ENCODE peak calls at places on chromosomes 16 and 17, in four cellular contexts. One of them, this sample, is unnamed.

GRCh38 chr16:81587626-81588160 is 143.1 kb downstream of the CMIP start:
- DNase-seq in HepG2: no peak
- DNase-seq in GM12878: no peak
- DNase-seq in K562: no peak
- DNase-seq in this sample: no peak

GRCh38 chr17:13865650-13866049 is 203.7 kb upstream of the COX10 start:
- DNase-seq in HepG2: no peak
- DNase-seq in GM12878: no peak
- DNase-seq in K562: no peak
- DNase-seq in this sample: no peak

GRCh38 chr17:13646411-13646810 is 44.7 kb upstream of the HS3ST3A1 start:
- DNase-seq in HepG2: no peak
- DNase-seq in GM12878: no peak
- DNase-seq in K562: no peak
- DNase-seq in this sample: no peak

GRCh38 chr17:6853764-6854442 is 22.4 kb upstream of the TEKT1 start:
- DNase-seq in HepG2: peak
- DNase-seq in GM12878: no peak
- DNase-seq in K562: no peak
- DNase-seq in this sample: no peak

GRCh38 chr17:19401321-19402010 is 9.6 kb upstream of the RNF112 start:
- DNase-seq in HepG2: no peak
- DNase-seq in GM12878: no peak
- DNase-seq in K562: no peak
- DNase-seq in this sample: no peak

GRCh38 chr16:88781140-88782077 is 3.6 kb downstream of the PIEZO1 start:
- DNase-seq in HepG2: no peak
- DNase-seq in GM12878: no peak
- DNase-seq in K562: no peak
- DNase-seq in this sample: no peak

GRCh38 chr17:49554694-49555494 is 20.8 kb upstream of the NXPH3 start:
- DNase-seq in HepG2: no peak
- DNase-seq in GM12878: no peak
- DNase-seq in K562: no peak
- DNase-seq in this sample: no peak

GRCh38 chr16:66606000-66606751 is 1.7 kb downstream of the CMTM3 start:
- DNase-seq in HepG2: no peak
- DNase-seq in GM12878: no peak
- DNase-seq in K562: no peak
- DNase-seq in this sample: no peak

GRCh38 chr17:21355586-21355985 is 20.6 kb upstream of the KCNJ12 start:
- DNase-seq in HepG2: no peak
- DNase-seq in GM12878: no peak
- DNase-seq in K562: no peak
- DNase-seq in this sample: no peak

GRCh38 chr17:28366605-28367004 is 1.6 kb upstream of the SEBOX start:
- DNase-seq in HepG2: no peak
- DNase-seq in GM12878: no peak
- DNase-seq in K562: peak
- DNase-seq in this sample: no peak

GRCh38 chr17:38925263-38925995 is at the start of gene LASP1NB:
- DNase-seq in HepG2: no peak
- DNase-seq in GM12878: no peak
- DNase-seq in K562: no peak
- DNase-seq in this sample: no peak

GRCh38 chr16:28873543-28874201 is 4.6 kb upstream of the ATP2A1 start:
- DNase-seq in HepG2: no peak
- DNase-seq in GM12878: no peak
- DNase-seq in K562: peak
- DNase-seq in this sample: peak

DNA sequence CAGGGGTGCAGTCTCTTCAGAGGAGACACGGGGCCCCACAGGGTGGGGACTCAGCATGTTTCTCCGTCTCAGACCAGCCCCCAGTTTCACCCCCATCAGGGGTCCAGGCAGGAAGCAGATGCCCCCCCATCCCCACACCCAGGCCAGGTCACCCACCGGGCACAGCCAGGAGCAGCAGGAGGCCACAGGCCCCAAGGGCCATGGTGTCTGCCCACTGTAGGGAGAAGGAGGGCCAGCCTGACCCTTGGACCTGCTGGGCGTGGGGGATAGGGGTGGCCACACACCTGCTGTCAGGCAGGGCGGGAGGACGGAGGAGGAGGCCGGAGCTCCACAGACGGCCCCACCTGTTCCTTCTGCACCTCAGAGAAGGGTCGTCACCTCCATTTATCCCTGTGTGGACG is at the start of gene TPSG1:
- DNase-seq in HepG2: no peak
- DNase-seq in GM12878: no peak
- DNase-seq in K562: no peak
- DNase-seq in this sample: no peak
- TF ChIP-seq SP1 in HepG2: no peak
- TF ChIP-seq SP1 in GM12878: no peak
- TF ChIP-seq SP1 in K562: no peak
- TF ChIP-seq SP1 in this sample: no peak

GRCh38 chr17:81030726-81031570 is 4.0 kb upstream of the BAIAP2 start:
- DNase-seq in HepG2: peak
- DNase-seq in GM12878: no peak
- DNase-seq in K562: no peak
- DNase-seq in this sample: no peak
- TF ChIP-seq TARDBP in HepG2: no peak
- TF ChIP-seq TARDBP in GM12878: no peak
- TF ChIP-seq TARDBP in K562: no peak
- TF ChIP-seq TARDBP in this sample: no peak

GRCh38 chr17:82004485-82005455 is 17.9 kb downstream of the CENPX start:
- DNase-seq in HepG2: no peak
- DNase-seq in GM12878: no peak
- DNase-seq in K562: no peak
- DNase-seq in this sample: no peak

GRCh38 chr17:82000803-82001649 is 21.7 kb downstream of the CENPX start:
- DNase-seq in HepG2: no peak
- DNase-seq in GM12878: no peak
- DNase-seq in K562: no peak
- DNase-seq in this sample: no peak

GRCh38 chr17:82005701-82006348 is 16.9 kb downstream of the CENPX start:
- DNase-seq in HepG2: no peak
- DNase-seq in GM12878: no peak
- DNase-seq in K562: no peak
- DNase-seq in this sample: no peak

GRCh38 chr17:82001657-82002056 is 21.0 kb downstream of the CENPX start:
- DNase-seq in HepG2: no peak
- DNase-seq in GM12878: no peak
- DNase-seq in K562: no peak
- DNase-seq in this sample: no peak

DNA sequence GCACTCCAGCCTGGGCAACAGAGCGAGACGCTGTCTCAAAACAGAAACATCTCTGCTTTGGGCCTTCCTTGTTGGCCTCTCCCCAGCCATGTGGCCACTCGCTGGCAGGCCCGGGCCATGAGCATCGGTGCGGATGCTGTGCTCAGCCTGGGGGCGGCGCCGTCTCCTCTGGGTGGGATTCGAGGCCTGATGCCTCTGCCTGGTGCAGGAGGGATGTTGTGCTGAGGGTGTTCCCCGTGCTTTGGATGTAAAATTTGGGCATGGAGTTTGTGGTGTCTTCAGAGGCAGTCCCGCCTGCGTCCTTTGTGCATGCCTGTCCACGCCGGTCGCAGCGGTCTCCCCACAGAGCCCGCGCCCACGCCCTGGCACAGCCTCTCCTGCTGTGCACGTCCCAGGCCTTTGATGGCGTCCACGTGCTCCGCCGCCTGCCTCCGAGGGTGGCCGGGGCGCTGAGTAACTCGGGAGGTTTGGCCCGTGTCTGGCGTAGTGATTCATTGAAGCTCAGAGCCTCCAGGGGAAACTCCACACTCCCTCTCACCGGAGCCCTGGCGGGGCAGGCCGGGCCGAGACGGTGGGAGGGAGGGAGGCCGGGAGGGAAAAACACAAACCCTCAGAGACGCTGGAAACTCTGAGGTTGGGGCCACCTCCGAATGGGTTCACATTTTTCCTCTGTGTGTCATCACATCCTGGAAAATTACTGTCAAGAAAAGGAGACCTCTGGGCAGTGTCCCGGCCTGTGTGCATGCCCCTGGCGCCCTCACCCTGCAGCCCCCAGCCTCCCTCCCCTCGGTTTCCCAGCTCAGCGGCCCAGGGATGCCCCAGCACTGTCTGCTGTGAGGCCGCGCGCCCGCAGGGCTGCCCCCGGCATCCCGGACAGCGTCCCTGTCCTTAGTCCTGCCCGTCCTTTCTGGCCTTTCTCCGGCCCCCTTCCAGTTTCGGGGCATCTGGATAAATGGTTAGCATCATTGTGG is 19.0 kb downstream of the CENPX start:
- DNase-seq in HepG2: peak
- DNase-seq in GM12878: no peak
- DNase-seq in K562: no peak
- DNase-seq in this sample: no peak
- TF ChIP-seq SP1 in HepG2: no peak
- TF ChIP-seq SP1 in GM12878: no peak
- TF ChIP-seq SP1 in K562: no peak
- TF ChIP-seq SP1 in this sample: no peak

DNA sequence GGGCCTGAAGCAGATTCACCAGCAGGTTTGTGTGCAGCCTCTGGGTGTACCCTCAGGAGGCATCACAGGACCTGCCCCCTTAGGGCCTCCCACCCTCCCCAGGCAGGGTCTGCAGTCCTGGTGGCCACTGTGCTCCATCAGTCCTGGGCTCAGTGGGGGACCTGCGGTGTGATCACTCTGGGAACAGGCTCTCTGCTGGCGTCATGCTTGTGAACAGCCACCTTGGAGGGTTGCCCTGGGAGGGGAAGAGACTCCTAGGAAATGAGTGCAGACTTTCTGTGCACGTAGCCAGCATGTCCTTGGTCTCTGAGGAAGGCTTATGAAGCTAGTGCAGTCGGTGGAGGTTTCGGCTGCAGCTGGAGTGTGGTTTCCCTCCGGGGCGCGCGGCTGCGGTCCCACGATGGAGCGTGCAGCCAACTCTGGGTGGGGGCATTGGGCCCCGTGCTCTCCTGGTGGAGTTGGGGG is 68.0 kb upstream of the ZNF750 start:
- DNase-seq in HepG2: no peak
- DNase-seq in GM12878: no peak
- DNase-seq in K562: no peak
- DNase-seq in this sample: no peak
- TF ChIP-seq TARDBP in HepG2: no peak
- TF ChIP-seq TARDBP in GM12878: no peak
- TF ChIP-seq TARDBP in K562: no peak
- TF ChIP-seq TARDBP in this sample: no peak

DNA sequence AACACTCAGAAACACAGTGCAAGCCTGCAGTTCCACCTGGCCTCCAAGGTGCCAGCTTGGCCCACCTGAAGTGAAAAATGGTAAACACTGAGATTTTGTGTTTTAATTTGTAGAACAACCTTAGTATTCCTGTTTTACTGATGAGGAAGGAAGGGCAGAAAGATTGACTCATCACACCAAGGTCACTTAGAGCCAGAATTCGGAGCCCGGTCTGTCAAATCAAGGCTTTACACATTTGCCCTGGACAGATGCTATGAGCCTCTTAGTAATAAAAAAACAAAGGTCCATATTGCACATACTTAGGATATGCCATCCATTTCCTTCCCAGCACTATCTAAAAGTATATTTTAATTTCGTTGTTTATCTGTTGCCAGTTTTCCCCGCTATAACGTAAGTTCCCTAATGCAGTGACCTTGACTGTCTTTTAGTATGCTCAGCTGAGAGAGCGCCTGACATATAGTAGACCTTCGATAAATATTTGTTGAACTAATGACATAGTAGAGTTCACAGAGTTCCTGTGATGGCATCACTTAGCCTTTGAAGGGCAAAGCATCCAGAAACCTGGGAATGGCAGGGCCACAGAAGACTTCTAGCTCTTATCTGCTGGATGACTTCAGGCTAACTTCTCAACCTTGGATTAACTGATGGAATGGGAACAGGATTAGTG is 7.2 kb upstream of the TBKBP1 start:
- DNase-seq in HepG2: peak
- DNase-seq in GM12878: no peak
- DNase-seq in K562: no peak
- DNase-seq in this sample: no peak
- TF ChIP-seq SP1 in HepG2: no peak
- TF ChIP-seq SP1 in GM12878: no peak
- TF ChIP-seq SP1 in K562: no peak
- TF ChIP-seq SP1 in this sample: no peak

This sample was measured in HEK293T.